ENCODE peak calls at places on chromosomes 12 and 14, in eight cellular contexts. D is astrocyte of the cerebellum, A is A549, F is left ventricle myocardium inferior, I is hepatic stellate cell, Z is endodermal cell, S is HFF-Myc, J is ELR. V is an unnamed sample.

GRCh38 chr12:112115259-112116045 is 6.9 kb upstream of the NAA25 start:
- DNase-seq in D (no peak), I (no peak), F (no peak), J (no peak), A (no peak), Z (peak; percentile 38), S (no peak), V (no peak)

GRCh38 chr12:70683976-70684375 is 46.7 kb upstream of the PTPRB start:
- DNase-seq in Z (no peak), I (no peak), F (no peak), J (no peak), D (no peak), A (no peak), S (no peak), V (no peak)

GRCh38 chr12:23093488-23093887 is 468.5 kb downstream of the ETNK1 start:
- DNase-seq in J (no peak), A (no peak), Z (no peak), S (no peak), D (no peak), I (no peak), F (no peak), V (no peak)

GRCh38 chr12:2836576-2836975 is 1.7 kb upstream of the NRIP2 start:
- DNase-seq in F (no peak), I (no peak), J (no peak), Z (no peak), S (no peak), A (no peak), D (no peak), V (no peak)

GRCh38 chr14:89912667-89913211 is 41.8 kb downstream of the EFCAB11 start:
- DNase-seq in S (peak; percentile 71), F (no peak), Z (no peak), D (peak; percentile 88), A (peak; percentile 87), J (peak; percentile 96), I (peak; percentile 77), V (peak; percentile 90)

GRCh38 chr14:106556665-106557289 is 1030.4 kb downstream of the TMEM121 start:
- DNase-seq in Z (peak; percentile 68), S (no peak), D (no peak), I (no peak), J (no peak), F (no peak), A (peak; percentile 18), V (no peak)

GRCh38 chr12:112908548-112908947 is 1.8 kb downstream of the OAS1 start:
- DNase-seq in F (no peak), D (no peak), I (no peak), J (no peak), A (no peak), Z (no peak), S (no peak), V (no peak)

GRCh38 chr12:12441891-12442461 is 85.1 kb downstream of the BORCS5 start:
- DNase-seq in Z (no peak), I (no peak), S (no peak), D (no peak), A (no peak), J (peak; percentile 28), F (no peak), V (no peak)

GRCh38 chr14:106875503-106875902 is 1349.1 kb downstream of the TMEM121 start:
- DNase-seq in I (no peak), J (no peak), A (no peak), F (peak; percentile 26), S (no peak), D (no peak), Z (no peak), V (no peak)

GRCh38 chr12:94258593-94258992 is 110.2 kb downstream of the PLXNC1 start:
- DNase-seq in D (no peak), J (no peak), I (no peak), S (no peak), F (no peak), A (no peak), Z (no peak), V (no peak)

GRCh38 chr14:99038401-99038800 is 233.6 kb downstream of the BCL11B start:
- DNase-seq in D (no peak), Z (no peak), F (no peak), S (peak; percentile 7), J (no peak), A (peak; percentile 18), I (peak; percentile 22), V (no peak)

GRCh38 chr12:112992541-112993398 is 14.5 kb downstream of the OAS2 start:
- DNase-seq in S (peak; percentile 31), Z (peak; percentile 94), D (peak; percentile 52), A (peak; percentile 77), F (peak; percentile 20), I (peak; percentile 66), J (peak; percentile 81), V (peak; percentile 20)

GRCh38 chr14:101226603-101227425 is 323.3 kb upstream of the RTL1 start:
- DNase-seq in S (no peak), J (no peak), F (no peak), A (no peak), Z (peak; percentile 37), I (no peak), D (no peak), V (no peak)

GRCh38 chr14:54487771-54488170 is 1.0 kb downstream of the GMFB start:
- DNase-seq in F (no peak), A (peak; percentile 53), S (no peak), I (peak; percentile 86), J (peak; percentile 64), Z (peak; percentile 22), D (no peak), V (no peak)

GRCh38 chr14:81231540-81231939 is 10.8 kb upstream of the GTF2A1 start:
- DNase-seq in D (no peak), Z (no peak), I (no peak), F (no peak), S (no peak), J (no peak), A (no peak), V (no peak)

GRCh38 chr14:33307691-33308369 is 369.2 kb downstream of the NPAS3 start:
- DNase-seq in Z (no peak), I (no peak), J (peak; percentile 1), S (peak; percentile 83), A (no peak), F (no peak), D (peak; percentile 75), V (peak; percentile 6)

GRCh38 chr12:34363050-34363673 is 340.9 kb downstream of the ALG10 start:
- DNase-seq in I (no peak), J (no peak), D (no peak), A (peak; percentile 55), F (no peak), S (no peak), Z (no peak), V (no peak)

GRCh38 chr12:67966560-67966959 is 22.7 kb upstream of the IFNG-AS1 start:
- DNase-seq in Z (no peak), S (no peak), I (no peak), J (no peak), F (no peak), A (no peak), D (no peak), V (no peak)

GRCh38 chr12:118034429-118035193 is 18.1 kb downstream of the RFC5 start:
- DNase-seq in A (peak; percentile 73), F (no peak), D (no peak), I (peak; percentile 24), J (peak; percentile 80), Z (peak; percentile 80), S (peak; percentile 72), V (no peak)

GRCh38 chr14:52873694-52874093 is 77.2 kb downstream of the FERMT2 start:
- DNase-seq in A (no peak), D (no peak), J (peak; percentile 31), F (no peak), I (no peak), S (no peak), Z (no peak), V (no peak)

GRCh38 chr12:53197011-53197640 is 9.9 kb downstream of the ITGB7 start:
- DNase-seq in I (no peak), F (no peak), S (no peak), Z (no peak), D (no peak), A (no peak), J (no peak), V (no peak)

GRCh38 chr12:1328385-1328784 is 266.0 kb downstream of the FBXL14 start:
- DNase-seq in D (no peak), F (peak; percentile 47), Z (no peak), A (no peak), J (no peak), I (no peak), S (no peak), V (no peak)

GRCh38 chr12:26028953-26029740 is 70.7 kb downstream of the RASSF8 start:
- DNase-seq in Z (peak; percentile 72), I (no peak), D (peak; percentile 61), F (no peak), A (peak; percentile 63), J (peak; percentile 70), S (peak; percentile 27), V (peak; percentile 36)

GRCh38 chr14:85296466-85297210 is 233.3 kb upstream of the FLRT2 start:
- DNase-seq in J (peak; percentile 75), I (no peak), S (no peak), A (peak; percentile 11), D (no peak), Z (no peak), F (no peak), V (peak; percentile 31)

GRCh38 chr12:22684526-22685118 is 59.7 kb downstream of the ETNK1 start:
- DNase-seq in J (peak; percentile 63), I (no peak), Z (no peak), D (peak; percentile 58), S (no peak), A (peak; percentile 50), F (no peak), V (peak; percentile 16)

GRCh38 chr12:102425109-102426009 is 55.0 kb downstream of the IGF1 start:
- DNase-seq in Z (no peak), S (no peak), F (no peak), I (no peak), A (no peak), D (no peak), J (no peak), V (no peak)

GRCh38 chr14:78595797-78596196 is 425.6 kb downstream of the NRXN3 start:
- DNase-seq in I (no peak), S (no peak), A (peak; percentile 5), D (no peak), F (no peak), J (peak; percentile 18), Z (peak; percentile 68), V (no peak)

GRCh38 chr14:36773136-36773540 is 111.5 kb downstream of the PAX9 start:
- DNase-seq in D (no peak), A (peak; percentile 66), Z (peak; percentile 75), S (no peak), J (peak; percentile 24), F (no peak), I (peak; percentile 7), V (no peak)

GRCh38 chr12:69497308-69498026 is 27.3 kb downstream of the FRS2 start:
- DNase-seq in F (no peak), J (no peak), Z (no peak), D (no peak), S (no peak), A (no peak), I (no peak), V (no peak)

V was measured in amniotic stem cell.